ENCODE peak calls at places on chromosomes 1 and 21, in eight cellular contexts. One of them, this sample, is unnamed.

GRCh38 chr1:228487336-228488106 is at the start of gene RNF187:
- DNase-seq in OCI-LY7: no peak
- DNase-seq in keratinocyte: no peak
- DNase-seq in lower lobe of right lung: peak
- DNase-seq in AG04449: no peak
- DNase-seq in AG09309: no peak
- DNase-seq in cardiac fibroblast: peak
- DNase-seq in brain microvascular endothelial cell: no peak
- DNase-seq in this sample: no peak

GRCh38 chr1:34831721-34832246 is 27.8 kb downstream of the SMIM12 start:
- DNase-seq in keratinocyte: no peak
- DNase-seq in cardiac fibroblast: no peak
- DNase-seq in OCI-LY7: no peak
- DNase-seq in lower lobe of right lung: no peak
- DNase-seq in brain microvascular endothelial cell: no peak
- DNase-seq in AG09309: no peak
- DNase-seq in AG04449: no peak
- DNase-seq in this sample: no peak

GRCh38 chr1:36953061-36953460 is 81.3 kb downstream of the GRIK3 start:
- DNase-seq in brain microvascular endothelial cell: no peak
- DNase-seq in OCI-LY7: no peak
- DNase-seq in cardiac fibroblast: no peak
- DNase-seq in AG09309: no peak
- DNase-seq in AG04449: no peak
- DNase-seq in lower lobe of right lung: no peak
- DNase-seq in keratinocyte: no peak
- DNase-seq in this sample: no peak

GRCh38 chr1:914253-914890 is 9.4 kb upstream of the SAMD11 start:
- DNase-seq in keratinocyte: no peak
- DNase-seq in AG09309: no peak
- DNase-seq in brain microvascular endothelial cell: no peak
- DNase-seq in lower lobe of right lung: no peak
- DNase-seq in AG04449: no peak
- DNase-seq in cardiac fibroblast: no peak
- DNase-seq in OCI-LY7: no peak
- DNase-seq in this sample: no peak

GRCh38 chr1:205598841-205599666 is 32.8 kb downstream of the ELK4 start:
- DNase-seq in OCI-LY7: no peak
- DNase-seq in brain microvascular endothelial cell: peak
- DNase-seq in AG04449: peak
- DNase-seq in AG09309: peak
- DNase-seq in cardiac fibroblast: peak
- DNase-seq in keratinocyte: no peak
- DNase-seq in lower lobe of right lung: no peak
- DNase-seq in this sample: no peak

GRCh38 chr21:39637197-39637970 is 24.6 kb downstream of the B3GALT5 start:
- DNase-seq in keratinocyte: no peak
- DNase-seq in brain microvascular endothelial cell: no peak
- DNase-seq in lower lobe of right lung: no peak
- DNase-seq in OCI-LY7: no peak
- DNase-seq in AG04449: no peak
- DNase-seq in cardiac fibroblast: no peak
- DNase-seq in AG09309: no peak
- DNase-seq in this sample: no peak

GRCh38 chr1:198179556-198179981 is 22.8 kb downstream of the NEK7 start:
- DNase-seq in keratinocyte: no peak
- DNase-seq in AG09309: no peak
- DNase-seq in brain microvascular endothelial cell: no peak
- DNase-seq in lower lobe of right lung: no peak
- DNase-seq in OCI-LY7: no peak
- DNase-seq in cardiac fibroblast: peak
- DNase-seq in AG04449: no peak
- DNase-seq in this sample: peak

GRCh38 chr1:208033236-208033635 is 122.3 kb upstream of the CD34 start:
- DNase-seq in brain microvascular endothelial cell: no peak
- DNase-seq in keratinocyte: no peak
- DNase-seq in OCI-LY7: no peak
- DNase-seq in AG09309: no peak
- DNase-seq in cardiac fibroblast: no peak
- DNase-seq in AG04449: no peak
- DNase-seq in lower lobe of right lung: no peak
- DNase-seq in this sample: no peak

GRCh38 chr21:40923361-40923760 is 76.4 kb upstream of the DSCAM start:
- DNase-seq in lower lobe of right lung: no peak
- DNase-seq in AG04449: no peak
- DNase-seq in brain microvascular endothelial cell: no peak
- DNase-seq in cardiac fibroblast: no peak
- DNase-seq in OCI-LY7: no peak
- DNase-seq in keratinocyte: peak
- DNase-seq in AG09309: no peak
- DNase-seq in this sample: no peak

GRCh38 chr1:225477296-225477911 is 49.6 kb upstream of the LBR start:
- DNase-seq in AG04449: no peak
- DNase-seq in AG09309: no peak
- DNase-seq in lower lobe of right lung: no peak
- DNase-seq in brain microvascular endothelial cell: no peak
- DNase-seq in OCI-LY7: no peak
- DNase-seq in keratinocyte: no peak
- DNase-seq in cardiac fibroblast: no peak
- DNase-seq in this sample: no peak

GRCh38 chr1:232880354-232880753 is 70.1 kb upstream of the NTPCR start:
- DNase-seq in cardiac fibroblast: peak
- DNase-seq in brain microvascular endothelial cell: peak
- DNase-seq in OCI-LY7: peak
- DNase-seq in AG04449: no peak
- DNase-seq in AG09309: no peak
- DNase-seq in lower lobe of right lung: no peak
- DNase-seq in keratinocyte: no peak
- DNase-seq in this sample: peak

GRCh38 chr1:107879927-107880326 is 85.1 kb downstream of the VAV3 start:
- DNase-seq in keratinocyte: no peak
- DNase-seq in AG04449: no peak
- DNase-seq in OCI-LY7: no peak
- DNase-seq in AG09309: no peak
- DNase-seq in brain microvascular endothelial cell: no peak
- DNase-seq in cardiac fibroblast: no peak
- DNase-seq in lower lobe of right lung: no peak
- DNase-seq in this sample: no peak

GRCh38 chr1:30700528-30701265 is 22.7 kb downstream of the MATN1 start:
- DNase-seq in AG09309: peak
- DNase-seq in cardiac fibroblast: peak
- DNase-seq in lower lobe of right lung: no peak
- DNase-seq in OCI-LY7: no peak
- DNase-seq in brain microvascular endothelial cell: peak
- DNase-seq in AG04449: no peak
- DNase-seq in keratinocyte: no peak
- DNase-seq in this sample: no peak

GRCh38 chr21:39484711-39485264 is 33.0 kb downstream of the SH3BGR start:
- DNase-seq in keratinocyte: no peak
- DNase-seq in OCI-LY7: no peak
- DNase-seq in cardiac fibroblast: peak
- DNase-seq in lower lobe of right lung: no peak
- DNase-seq in AG04449: no peak
- DNase-seq in AG09309: no peak
- DNase-seq in brain microvascular endothelial cell: no peak
- DNase-seq in this sample: no peak

GRCh38 chr21:26522704-26523103 is 50.4 kb downstream of the CYYR1 start:
- DNase-seq in brain microvascular endothelial cell: no peak
- DNase-seq in cardiac fibroblast: no peak
- DNase-seq in OCI-LY7: no peak
- DNase-seq in AG09309: no peak
- DNase-seq in lower lobe of right lung: no peak
- DNase-seq in keratinocyte: no peak
- DNase-seq in AG04449: no peak
- DNase-seq in this sample: no peak

GRCh38 chr1:226681652-226682493 is 57.2 kb downstream of the ITPKB start:
- DNase-seq in lower lobe of right lung: no peak
- DNase-seq in cardiac fibroblast: no peak
- DNase-seq in AG04449: no peak
- DNase-seq in OCI-LY7: no peak
- DNase-seq in AG09309: no peak
- DNase-seq in keratinocyte: no peak
- DNase-seq in brain microvascular endothelial cell: no peak
- DNase-seq in this sample: no peak

GRCh38 chr1:226678701-226679100 is 60.4 kb downstream of the ITPKB start:
- DNase-seq in OCI-LY7: no peak
- DNase-seq in lower lobe of right lung: no peak
- DNase-seq in brain microvascular endothelial cell: no peak
- DNase-seq in AG04449: no peak
- DNase-seq in keratinocyte: no peak
- DNase-seq in AG09309: no peak
- DNase-seq in cardiac fibroblast: no peak
- DNase-seq in this sample: no peak

GRCh38 chr1:226679303-226679702 is 59.8 kb downstream of the ITPKB start:
- DNase-seq in brain microvascular endothelial cell: no peak
- DNase-seq in AG09309: no peak
- DNase-seq in OCI-LY7: no peak
- DNase-seq in AG04449: no peak
- DNase-seq in lower lobe of right lung: no peak
- DNase-seq in keratinocyte: no peak
- DNase-seq in cardiac fibroblast: no peak
- DNase-seq in this sample: no peak

GRCh38 chr1:226679853-226680516 is 59.1 kb downstream of the ITPKB start:
- DNase-seq in AG09309: no peak
- DNase-seq in cardiac fibroblast: peak
- DNase-seq in AG04449: no peak
- DNase-seq in OCI-LY7: peak
- DNase-seq in brain microvascular endothelial cell: peak
- DNase-seq in lower lobe of right lung: peak
- DNase-seq in keratinocyte: peak
- DNase-seq in this sample: peak

GRCh38 chr1:226680653-226681052 is 58.4 kb downstream of the ITPKB start:
- DNase-seq in cardiac fibroblast: no peak
- DNase-seq in brain microvascular endothelial cell: no peak
- DNase-seq in AG04449: no peak
- DNase-seq in AG09309: no peak
- DNase-seq in lower lobe of right lung: no peak
- DNase-seq in OCI-LY7: no peak
- DNase-seq in keratinocyte: no peak
- DNase-seq in this sample: no peak
- H3K4me3 ChIP-seq in cardiac fibroblast: no peak
- H3K4me3 ChIP-seq in brain microvascular endothelial cell: no peak
- H3K4me3 ChIP-seq in AG04449: peak
- H3K4me3 ChIP-seq in AG09309: no peak
- H3K4me3 ChIP-seq in lower lobe of right lung: peak
- H3K4me3 ChIP-seq in OCI-LY7: peak
- H3K4me3 ChIP-seq in keratinocyte: no peak
- H3K4me3 ChIP-seq in this sample: no peak

DNA sequence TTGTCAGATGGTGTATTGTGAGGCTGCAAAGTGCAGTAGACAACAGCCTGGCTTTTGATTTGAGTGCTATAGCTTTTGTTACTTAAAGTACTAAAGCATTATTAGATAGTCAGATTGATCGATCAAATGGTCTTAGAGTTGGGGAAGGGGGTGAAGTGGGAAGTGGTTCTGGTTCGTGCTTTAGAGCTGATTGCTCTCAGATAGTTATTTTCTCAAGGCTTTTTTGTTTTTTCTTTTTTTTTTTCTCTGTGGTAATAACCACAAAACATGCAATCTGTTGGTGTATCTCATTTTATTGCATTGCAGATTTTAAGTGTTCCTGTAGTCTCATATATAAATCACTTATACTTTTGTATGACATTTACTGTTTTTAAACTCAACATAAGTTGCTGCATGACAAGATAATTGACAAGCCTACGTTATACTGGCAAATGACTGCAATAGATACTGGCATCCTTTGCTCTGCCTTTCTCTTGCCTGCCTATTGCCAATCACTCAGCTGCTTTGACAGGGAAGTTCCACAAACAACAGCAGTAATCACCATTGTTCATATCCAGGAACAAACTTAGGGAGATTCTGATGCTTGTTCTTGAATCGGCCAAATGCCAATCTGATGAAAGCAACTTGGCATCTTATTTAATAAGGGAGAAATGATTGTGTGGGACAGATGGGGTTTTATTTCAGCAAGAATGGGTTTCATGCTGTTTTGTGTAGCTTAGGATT is 125.0 kb upstream of the B3GALT2 start:
- DNase-seq in cardiac fibroblast: no peak
- DNase-seq in AG09309: no peak
- DNase-seq in keratinocyte: no peak
- DNase-seq in AG04449: no peak
- DNase-seq in OCI-LY7: no peak
- DNase-seq in lower lobe of right lung: no peak
- DNase-seq in brain microvascular endothelial cell: no peak
- DNase-seq in this sample: no peak
- TF ChIP-seq CTCF in cardiac fibroblast: no peak
- TF ChIP-seq CTCF in AG09309: no peak
- TF ChIP-seq CTCF in keratinocyte: no peak
- TF ChIP-seq CTCF in AG04449: no peak
- TF ChIP-seq CTCF in OCI-LY7: no peak
- TF ChIP-seq CTCF in lower lobe of right lung: no peak
- TF ChIP-seq CTCF in brain microvascular endothelial cell: no peak
- TF ChIP-seq CTCF in this sample: no peak

GRCh38 chr1:148315081-148315811 is 163.2 kb upstream of the NBPF11 start:
- DNase-seq in AG09309: no peak
- DNase-seq in keratinocyte: no peak
- DNase-seq in lower lobe of right lung: no peak
- DNase-seq in brain microvascular endothelial cell: peak
- DNase-seq in AG04449: no peak
- DNase-seq in OCI-LY7: no peak
- DNase-seq in cardiac fibroblast: peak
- DNase-seq in this sample: peak

GRCh38 chr1:148310807-148311206 is 158.7 kb upstream of the NBPF11 start:
- DNase-seq in lower lobe of right lung: no peak
- DNase-seq in keratinocyte: no peak
- DNase-seq in AG09309: no peak
- DNase-seq in AG04449: no peak
- DNase-seq in cardiac fibroblast: no peak
- DNase-seq in OCI-LY7: no peak
- DNase-seq in brain microvascular endothelial cell: no peak
- DNase-seq in this sample: no peak

GRCh38 chr1:148308832-148309458 is 156.9 kb upstream of the NBPF11 start:
- DNase-seq in AG09309: no peak
- DNase-seq in keratinocyte: peak
- DNase-seq in lower lobe of right lung: no peak
- DNase-seq in brain microvascular endothelial cell: peak
- DNase-seq in OCI-LY7: no peak
- DNase-seq in AG04449: no peak
- DNase-seq in cardiac fibroblast: no peak
- DNase-seq in this sample: no peak

GRCh38 chr1:148307583-148308185 is 155.6 kb upstream of the NBPF11 start:
- DNase-seq in AG09309: no peak
- DNase-seq in AG04449: no peak
- DNase-seq in lower lobe of right lung: peak
- DNase-seq in brain microvascular endothelial cell: no peak
- DNase-seq in OCI-LY7: no peak
- DNase-seq in cardiac fibroblast: no peak
- DNase-seq in keratinocyte: no peak
- DNase-seq in this sample: no peak

GRCh38 chr1:148309940-148310500 is 157.9 kb upstream of the NBPF11 start:
- DNase-seq in OCI-LY7: no peak
- DNase-seq in keratinocyte: no peak
- DNase-seq in lower lobe of right lung: peak
- DNase-seq in cardiac fibroblast: no peak
- DNase-seq in AG09309: no peak
- DNase-seq in brain microvascular endothelial cell: no peak
- DNase-seq in AG04449: no peak
- DNase-seq in this sample: no peak
- H3K4me3 ChIP-seq in OCI-LY7: no peak
- H3K4me3 ChIP-seq in keratinocyte: no peak
- H3K4me3 ChIP-seq in lower lobe of right lung: peak
- H3K4me3 ChIP-seq in cardiac fibroblast: no peak
- H3K4me3 ChIP-seq in AG09309: no peak
- H3K4me3 ChIP-seq in brain microvascular endothelial cell: peak
- H3K4me3 ChIP-seq in AG04449: no peak
- H3K4me3 ChIP-seq in this sample: no peak

GRCh38 chr1:24155011-24155782 is 12.3 kb upstream of the IL22RA1 start:
- DNase-seq in cardiac fibroblast: no peak
- DNase-seq in lower lobe of right lung: no peak
- DNase-seq in OCI-LY7: peak
- DNase-seq in keratinocyte: no peak
- DNase-seq in AG09309: no peak
- DNase-seq in brain microvascular endothelial cell: no peak
- DNase-seq in AG04449: no peak
- DNase-seq in this sample: peak
- TF ChIP-seq CTCF in cardiac fibroblast: no peak
- TF ChIP-seq CTCF in lower lobe of right lung: no peak
- TF ChIP-seq CTCF in OCI-LY7: peak
- TF ChIP-seq CTCF in keratinocyte: peak
- TF ChIP-seq CTCF in AG09309: peak
- TF ChIP-seq CTCF in brain microvascular endothelial cell: peak
- TF ChIP-seq CTCF in AG04449: peak
- TF ChIP-seq CTCF in this sample: no peak